ENCODE peak calls at places on chromosomes 7 and 10, in five cellular contexts. R, O, E, A and J are unnamed samples.
A peak's percentile ranks its signal among the peaks of the same experiment; 100 is the strongest.

GRCh38 chr7:77537595-77538185 is 595 bp downstream of the PTPN12 start:
- DNase-seq in R (no peak), O (peak; percentile 60), E (peak; percentile 68), A (peak; percentile 47), J (peak; percentile 90)

GRCh38 chr7:69651101-69651590 is 52.9 kb downstream of the AUTS2 start:
- DNase-seq in R (peak; percentile 75), O (no peak), E (no peak), A (no peak), J (peak; percentile 36)

GRCh38 chr10:63120554-63120953 is 12.6 kb upstream of the NRBF2 start:
- DNase-seq in R (no peak), O (no peak), E (no peak), A (no peak), J (no peak)

GRCh38 chr10:120541971-120542370 is 84.9 kb downstream of the PLPP4 start:
- DNase-seq in R (no peak), O (no peak), E (no peak), A (no peak), J (no peak)

GRCh38 chr10:124685251-124685650 is 58.9 kb downstream of the FAM53B start:
- DNase-seq in R (no peak), O (no peak), E (no peak), A (peak; percentile 30), J (peak; percentile 75)

GRCh38 chr10:21172774-21173432 is 275.8 kb upstream of the NEBL start:
- DNase-seq in R (no peak), O (no peak), E (peak; percentile 38), A (peak; percentile 17), J (peak; percentile 86)

GRCh38 chr7:123154231-123154860 is 45.4 kb downstream of the SLC13A1 start:
- DNase-seq in R (peak; percentile 43), O (peak; percentile 79), E (peak; percentile 40), A (peak; percentile 80), J (no peak)

GRCh38 chr10:6008497-6009142 is 31.3 kb upstream of the IL15RA start:
- DNase-seq in R (no peak), O (no peak), E (no peak), A (no peak), J (no peak)

GRCh38 chr10:123585477-123586445 is 80.4 kb upstream of the GPR26 start:
- DNase-seq in R (no peak), O (no peak), E (no peak), A (no peak), J (no peak)

GRCh38 chr10:132678436-132679216 is 107.3 kb downstream of the NKX6-2 start:
- DNase-seq in R (no peak), O (no peak), E (peak; percentile 17), A (no peak), J (peak; percentile 12)

GRCh38 chr7:45073031-45073842 is 15.5 kb downstream of the NACAD start:
- DNase-seq in R (no peak), O (no peak), E (no peak), A (no peak), J (no peak)

GRCh38 chr10:129962092-129962494 is 2.0 kb downstream of the EBF3 start:
- DNase-seq in R (no peak), O (no peak), E (no peak), A (no peak), J (no peak)

GRCh38 chr10:125607689-125608290 is 75.2 kb downstream of the TEX36 start:
- DNase-seq in R (no peak), O (no peak), E (no peak), A (no peak), J (no peak)

GRCh38 chr7:147911224-147911623 is 679.3 kb upstream of the C7orf33 start:
- DNase-seq in R (no peak), O (no peak), E (no peak), A (no peak), J (no peak)

GRCh38 chr7:66505531-66506451 is 122.9 kb upstream of the KCTD7 start:
- DNase-seq in R (no peak), O (no peak), E (peak; percentile 44), A (no peak), J (peak; percentile 89)

GRCh38 chr7:129494041-129494440 is 8.3 kb upstream of the SMKR1 start:
- DNase-seq in R (peak; percentile 31), O (no peak), E (no peak), A (no peak), J (no peak)

GRCh38 chr7:48188776-48189520 is 17.7 kb downstream of the ABCA13 start:
- DNase-seq in R (no peak), O (no peak), E (no peak), A (no peak), J (no peak)

GRCh38 chr10:89466599-89467035 is 52.2 kb downstream of the IFIT5 start:
- DNase-seq in R (no peak), O (peak; percentile 53), E (no peak), A (no peak), J (no peak)

GRCh38 chr10:122474145-122474739 is 12.9 kb downstream of the HTRA1 start:
- DNase-seq in R (no peak), O (no peak), E (peak; percentile 64), A (no peak), J (no peak)

GRCh38 chr7:11615163-11615562 is 216.8 kb downstream of the THSD7A start:
- DNase-seq in R (no peak), O (no peak), E (no peak), A (no peak), J (no peak)

GRCh38 chr10:68192113-68192512 is 39.8 kb downstream of the ATOH7 start:
- DNase-seq in R (no peak), O (no peak), E (no peak), A (no peak), J (no peak)

GRCh38 chr7:70654979-70655378 is 477.0 kb upstream of the GALNT17 start:
- DNase-seq in R (no peak), O (no peak), E (no peak), A (no peak), J (no peak)

GRCh38 chr7:92769844-92770243 is 66.5 kb downstream of the CDK6 start:
- DNase-seq in R (no peak), O (no peak), E (no peak), A (no peak), J (no peak)

GRCh38 chr7:63077841-63078240 is 920.8 kb upstream of the ZNF722 start:
- DNase-seq in R (no peak), O (no peak), E (no peak), A (no peak), J (no peak)

GRCh38 chr7:890868-891267 is 14.5 kb downstream of the GET4 start:
- DNase-seq in R (no peak), O (no peak), E (no peak), A (no peak), J (no peak)

GRCh38 chr10:132677096-132677904 is 108.6 kb downstream of the NKX6-2 start:
- DNase-seq in R (no peak), O (no peak), E (peak; percentile 26), A (no peak), J (no peak)

GRCh38 chr10:49651039-49651835 is 28.2 kb upstream of the C10orf53 start:
- DNase-seq in R (no peak), O (no peak), E (no peak), A (no peak), J (no peak)

GRCh38 chr10:3785251-3785848 is 341 bp upstream of the KLF6 start:
- DNase-seq in R (peak; percentile 90), O (peak; percentile 97), E (peak; percentile 100), A (peak; percentile 99), J (peak; percentile 99)
- TF ChIP-seq POLR2A in R (peak; percentile 88), O (peak; percentile 98), E (peak; percentile 99), A (peak; percentile 98), J (peak; percentile 97)

GRCh38 chr10:75762436-75762802 is 331.0 kb downstream of the LRMDA start:
- DNase-seq in R (no peak), O (no peak), E (no peak), A (peak; percentile 17), J (no peak)

GRCh38 chr10:75764974-75765551 is 333.6 kb downstream of the LRMDA start:
- DNase-seq in R (no peak), O (no peak), E (no peak), A (no peak), J (no peak)

GRCh38 chr10:75763652-75764051 is 332.2 kb downstream of the LRMDA start:
- DNase-seq in R (no peak), O (no peak), E (no peak), A (no peak), J (no peak)

GRCh38 chr10:75770634-75771081 is 339.2 kb downstream of the LRMDA start:
- DNase-seq in R (no peak), O (no peak), E (no peak), A (no peak), J (no peak)

GRCh38 chr10:75765705-75766104 is 334.3 kb downstream of the LRMDA start:
- DNase-seq in R (no peak), O (no peak), E (no peak), A (no peak), J (no peak)
- TF ChIP-seq EP300 in R (no peak), O (no peak), E (no peak), A (no peak), J (no peak)

GRCh38 chr7:28953628-28954027 is 4.5 kb downstream of the TRIL start:
- DNase-seq in R (no peak), O (no peak), E (no peak), A (no peak), J (no peak)
- H3K27ac ChIP-seq in R (no peak overlapping the region), O (no peak overlapping the region), E (no peak overlapping the region), A (peak overlapping the region; percentile 14), J (no peak overlapping the region)

GRCh38 chr7:100837099-100837836 is 9.9 kb upstream of the EPHB4 start:
- DNase-seq in R (peak; percentile 31), O (peak; percentile 93), E (peak; percentile 94), A (peak; percentile 92), J (peak; percentile 93)
- TF ChIP-seq POLR2A in R (peak; percentile 47), O (peak; percentile 50), E (peak; percentile 50), A (peak; percentile 56), J (peak; percentile 46)

GRCh38 chr7:134891262-134892001 is 94.9 kb upstream of the AGBL3 start:
- DNase-seq in R (no peak), O (peak; percentile 97), E (peak; percentile 86), A (peak; percentile 47), J (peak; percentile 88)
- TF ChIP-seq EP300 in R (no peak), O (no peak), E (no peak), A (no peak), J (no peak)

DNA sequence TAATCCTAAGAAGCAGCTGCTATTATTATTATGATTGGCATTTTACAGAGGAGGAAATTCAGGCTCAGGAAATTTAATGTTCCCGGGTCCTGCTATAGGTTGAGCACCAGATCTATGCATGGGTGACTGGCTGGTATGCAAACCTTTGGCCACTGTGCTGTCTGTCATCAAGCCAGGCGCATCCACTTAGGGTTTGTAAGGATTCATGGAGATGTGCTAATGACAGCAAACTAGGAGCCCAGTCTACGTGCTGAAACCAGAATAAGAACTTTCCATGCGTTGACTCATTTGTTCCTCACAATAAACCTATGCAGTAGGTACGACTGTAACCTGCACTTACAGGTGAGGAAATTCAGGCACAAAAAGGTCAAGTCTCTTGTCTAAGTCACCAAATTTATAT is 64.5 kb upstream of the ZMIZ1 start:
- DNase-seq in R (no peak), O (no peak), E (no peak), A (no peak), J (no peak)
- H3K27ac ChIP-seq in R (no peak overlapping the region), O (no peak overlapping the region), E (no peak overlapping the region), A (no peak overlapping the region), J (no peak overlapping the region)